ENCODE peak calls at places on chromosome 17, in four cellular contexts. T is HL-60, Y is GM12878, X is K562. Z is an unnamed sample.

GRCh38 chr17:74995847-74996246 is 8.4 kb downstream of the CDR2L start:
- DNase-seq in T (no peak), Y (no peak), X (no peak), Z (no peak)

GRCh38 chr17:74157366-74157765 is 46.1 kb upstream of the RPL38 start:
- DNase-seq in T (no peak), Y (no peak), X (no peak), Z (no peak)

GRCh38 chr17:79633154-79633553 is 22.3 kb upstream of the RBFOX3 start:
- DNase-seq in T (no peak), Y (no peak), X (no peak), Z (no peak)

GRCh38 chr17:79391376-79391775 is 219.5 kb downstream of the RBFOX3 start:
- DNase-seq in T (no peak), Y (no peak), X (no peak), Z (no peak)

GRCh38 chr17:65586899-65587298 is 25.5 kb upstream of the AXIN2 start:
- DNase-seq in T (no peak), Y (no peak), X (no peak), Z (no peak)

GRCh38 chr17:70190959-70191805 is 21.9 kb downstream of the KCNJ2 start:
- DNase-seq in T (no peak), Y (no peak), X (no peak), Z (no peak)

GRCh38 chr17:65466547-65466946 is 94.9 kb downstream of the AXIN2 start:
- DNase-seq in T (no peak), Y (no peak), X (no peak), Z (no peak)

GRCh38 chr17:41140360-41141132 is at the start of gene KRTAP4-6:
- DNase-seq in T (no peak), Y (no peak), X (no peak), Z (no peak)

GRCh38 chr17:40938981-40939380 is 1.5 kb upstream of the KRT23 start:
- DNase-seq in T (no peak), Y (no peak), X (no peak), Z (no peak)

GRCh38 chr17:5488752-5489151 is 2.4 kb downstream of the MIS12 start:
- DNase-seq in T (no peak), Y (no peak), X (no peak), Z (no peak)

GRCh38 chr17:74870512-74870911 is 2.3 kb downstream of the FDXR start:
- DNase-seq in T (no peak), Y (no peak), X (no peak), Z (no peak)

GRCh38 chr17:8110456-8110804 is 7.9 kb downstream of the ALOXE3 start:
- DNase-seq in T (no peak), Y (no peak), X (no peak), Z (no peak)

GRCh38 chr17:17491546-17491988 is 4.6 kb downstream of the RASD1 start:
- DNase-seq in T (no peak), Y (no peak), X (no peak), Z (no peak)

GRCh38 chr17:65953316-65954147 is 238.4 kb downstream of the CEP112 start:
- DNase-seq in T (no peak), Y (no peak), X (no peak), Z (no peak)

GRCh38 chr17:13338421-13338820 is 263.3 kb downstream of the HS3ST3A1 start:
- DNase-seq in T (no peak), Y (no peak), X (no peak), Z (no peak)

GRCh38 chr17:16419074-16419928 is 3.9 kb downstream of the TRPV2 start:
- DNase-seq in T (no peak), Y (peak), X (peak), Z (no peak)

GRCh38 chr17:79803997-79804855 is 7.3 kb upstream of the CBX8 start:
- DNase-seq in T (peak), Y (peak), X (no peak), Z (no peak)

GRCh38 chr17:8151120-8151640 is 1.0 kb downstream of the PER1 start:
- DNase-seq in T (peak), Y (no peak), X (peak), Z (peak)

GRCh38 chr17:33233855-33234228 is 59.3 kb downstream of the ASIC2 start:
- DNase-seq in T (no peak), Y (no peak), X (no peak), Z (no peak)

GRCh38 chr17:32610027-32610650 is 123.3 kb downstream of the CDK5R1 start:
- DNase-seq in T (no peak), Y (no peak), X (no peak), Z (no peak)

GRCh38 chr17:68396795-68397536 is 60.3 kb downstream of the WIPI1 start:
- DNase-seq in T (no peak), Y (no peak), X (no peak), Z (no peak)

GRCh38 chr17:37791434-37791833 is 46.6 kb upstream of the HNF1B start:
- DNase-seq in T (peak), Y (no peak), X (peak), Z (peak)

GRCh38 chr17:10336393-10336792 is 36.4 kb downstream of the MYH13 start:
- DNase-seq in T (no peak), Y (no peak), X (no peak), Z (no peak)

GRCh38 chr17:3527896-3528603 is 29.6 kb downstream of the TRPV3 start:
- DNase-seq in T (no peak), Y (no peak), X (no peak), Z (no peak)

GRCh38 chr17:37430051-37430591 is 23.4 kb downstream of the TADA2A start:
- DNase-seq in T (no peak), Y (no peak), X (no peak), Z (no peak)

GRCh38 chr17:74176546-74177001 is 26.9 kb upstream of the RPL38 start:
- DNase-seq in T (peak), Y (no peak), X (peak), Z (peak)

GRCh38 chr17:77214328-77214727 is 73.6 kb downstream of the SEC14L1 start:
- DNase-seq in T (no peak), Y (no peak), X (no peak), Z (no peak)
- TF ChIP-seq POLR2AphosphoS5 in T (no peak), Y (no peak), X (no peak), Z (no peak)

GRCh38 chr17:83136931-83137330 is 57.5 kb downstream of the METRNL start:
- DNase-seq in T (no peak), Y (no peak), X (no peak), Z (no peak)
- TF ChIP-seq SPI1 in T (no peak), Y (no peak), X (no peak), Z (no peak)

GRCh38 chr17:19755821-19756510 is 7.9 kb upstream of the ALDH3A1 start:
- DNase-seq in T (no peak), Y (no peak), X (no peak), Z (no peak)

GRCh38 chr17:19752216-19753048 is 4.3 kb upstream of the ALDH3A1 start:
- DNase-seq in T (no peak), Y (no peak), X (no peak), Z (no peak)

GRCh38 chr17:19753049-19753444 is 4.9 kb upstream of the ALDH3A1 start:
- DNase-seq in T (peak), Y (no peak), X (no peak), Z (no peak)

GRCh38 chr17:19755392-19755791 is 7.3 kb upstream of the ALDH3A1 start:
- DNase-seq in T (no peak), Y (no peak), X (no peak), Z (no peak)

GRCh38 chr17:19753661-19754463 is 5.8 kb upstream of the ALDH3A1 start:
- DNase-seq in T (no peak), Y (no peak), X (no peak), Z (no peak)
- TF ChIP-seq POLR2AphosphoS5 in T (no peak), Y (no peak), X (no peak), Z (no peak)

DNA sequence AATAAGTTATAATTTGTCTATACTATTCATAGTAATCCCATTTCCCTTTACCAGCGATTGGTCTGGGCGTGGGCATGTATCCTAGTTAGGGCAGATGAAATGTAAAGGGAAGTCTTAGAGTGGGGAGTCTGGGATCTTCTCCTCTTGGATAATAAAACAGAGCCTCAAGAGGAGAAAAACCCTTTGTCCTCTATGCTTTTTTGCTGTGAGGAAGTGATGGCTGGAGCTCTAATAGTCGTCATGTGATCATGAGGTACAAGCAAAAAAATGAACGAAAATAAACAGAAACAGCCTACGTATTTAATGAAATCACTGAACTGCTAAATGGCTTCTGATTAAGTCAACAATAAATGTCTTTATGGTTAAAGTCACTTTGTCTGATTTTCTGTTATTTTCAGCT is 26.8 kb downstream of the EFCAB5 start:
- DNase-seq in T (no peak), Y (no peak), X (no peak), Z (no peak)
- TF ChIP-seq SPI1 in T (peak), Y (no peak), X (no peak), Z (no peak)

GRCh38 chr17:35757243-35757642 is 3.4 kb upstream of the C17orf50 start:
- DNase-seq in T (no peak), Y (no peak), X (no peak), Z (no peak)
- TF ChIP-seq POLR2AphosphoS5 in T (no peak), Y (no peak), X (no peak), Z (no peak)